ENCODE peak calls at places on chromosome 20, in seven cellular contexts. T, X, J, M, G, U and L are unnamed samples.

GRCh38 chr20:58875541-58876134 is 23.1 kb downstream of the GNAS start:
- DNase-seq in T (no peak), X (no peak), J (no peak), M (no peak), G (no peak), U (no peak), L (no peak)

GRCh38 chr20:31923388-31924271 is 28.2 kb downstream of the PDRG1 start:
- DNase-seq in T (no peak), X (no peak), J (peak), M (no peak), G (no peak), U (peak), L (no peak)

GRCh38 chr20:63322146-63322922 is 29.3 kb downstream of the COL20A1 start:
- DNase-seq in T (no peak), X (no peak), J (peak), M (peak), G (no peak), U (no peak), L (peak)

GRCh38 chr20:55160996-55161395 is 685.6 kb downstream of the DOK5 start:
- DNase-seq in T (no peak), X (no peak), J (no peak), M (no peak), G (no peak), U (no peak), L (no peak)

GRCh38 chr20:54234991-54235390 is 27.1 kb downstream of the PFDN4 start:
- DNase-seq in T (no peak), X (no peak), J (no peak), M (no peak), G (no peak), U (no peak), L (no peak)

GRCh38 chr20:57714409-57715267 is 4.8 kb upstream of the PMEPA1 start:
- DNase-seq in T (no peak), X (no peak), J (no peak), M (no peak), G (no peak), U (no peak), L (no peak)

GRCh38 chr20:32252189-32252588 is 25.3 kb upstream of the KIF3B start:
- DNase-seq in T (no peak), X (no peak), J (no peak), M (no peak), G (no peak), U (no peak), L (no peak)

GRCh38 chr20:63132131-63132714 is 83.7 kb downstream of the YTHDF1 start:
- DNase-seq in T (peak), X (no peak), J (no peak), M (no peak), G (no peak), U (peak), L (peak)

GRCh38 chr20:59817406-59817805 is 116.0 kb downstream of the SYCP2 start:
- DNase-seq in T (no peak), X (no peak), J (no peak), M (no peak), G (no peak), U (no peak), L (no peak)

GRCh38 chr20:60959971-60960370 is 292.1 kb upstream of the CDH4 start:
- DNase-seq in T (no peak), X (no peak), J (no peak), M (no peak), G (no peak), U (no peak), L (no peak)

GRCh38 chr20:48649104-48649626 is 178.6 kb downstream of the PREX1 start:
- DNase-seq in T (no peak), X (no peak), J (no peak), M (no peak), G (no peak), U (no peak), L (no peak)

GRCh38 chr20:58457083-58457680 is 58.0 kb downstream of the APCDD1L start:
- DNase-seq in T (no peak), X (peak), J (peak), M (no peak), G (no peak), U (no peak), L (no peak)

GRCh38 chr20:50379049-50379990 is 130.9 kb upstream of the PTPN1 start:
- DNase-seq in T (peak), X (peak), J (peak), M (peak), G (no peak), U (no peak), L (peak)

GRCh38 chr20:17934141-17934862 is 34.3 kb downstream of the SNX5 start:
- DNase-seq in T (no peak), X (no peak), J (no peak), M (no peak), G (no peak), U (peak), L (no peak)

GRCh38 chr20:12679456-12679855 is 329.3 kb upstream of the SPTLC3 start:
- DNase-seq in T (no peak), X (no peak), J (no peak), M (no peak), G (no peak), U (no peak), L (no peak)

GRCh38 chr20:58112017-58112781 is 116.3 kb downstream of the ANKRD60 start:
- DNase-seq in T (no peak), X (no peak), J (no peak), M (no peak), G (no peak), U (no peak), L (no peak)

GRCh38 chr20:44598413-44599290 is 16.3 kb downstream of the PKIG start:
- DNase-seq in T (no peak), X (no peak), J (no peak), M (no peak), G (no peak), U (no peak), L (no peak)
- TF ChIP-seq CTCF in T (peak), X (no peak), J (peak), M (no peak), G (no peak), U (no peak), L (peak)

GRCh38 chr20:11030351-11030750 is 356.6 kb upstream of the JAG1 start:
- DNase-seq in T (no peak), X (no peak), J (no peak), M (no peak), G (no peak), U (no peak), L (no peak)

GRCh38 chr20:11034025-11034424 is 360.2 kb upstream of the JAG1 start:
- DNase-seq in T (no peak), X (no peak), J (no peak), M (no peak), G (no peak), U (no peak), L (no peak)

GRCh38 chr20:11035211-11035610 is 361.4 kb upstream of the JAG1 start:
- DNase-seq in T (no peak), X (no peak), J (no peak), M (no peak), G (no peak), U (no peak), L (no peak)

GRCh38 chr20:11031300-11031699 is 357.5 kb upstream of the JAG1 start:
- DNase-seq in T (no peak), X (no peak), J (no peak), M (no peak), G (no peak), U (no peak), L (no peak)

DNA sequence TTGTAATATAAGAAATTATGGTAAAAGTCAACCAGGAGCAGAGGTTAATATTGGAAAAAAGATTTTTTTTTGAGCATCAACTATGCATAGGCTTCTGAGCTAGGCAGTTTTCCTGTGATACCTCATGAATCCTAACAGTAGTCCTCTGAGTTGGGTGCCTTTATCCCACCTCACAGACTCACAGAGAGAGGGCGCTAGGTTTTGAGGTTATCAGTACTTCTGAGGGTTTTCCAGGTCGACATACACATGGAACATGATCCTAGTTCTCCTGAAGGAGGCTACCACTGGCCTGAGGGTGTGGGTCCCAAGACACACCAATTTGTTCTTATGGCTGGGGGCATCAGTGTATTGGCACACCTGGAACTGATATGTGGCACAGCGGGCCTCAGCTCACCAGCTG is 358.8 kb upstream of the JAG1 start:
- DNase-seq in T (no peak), X (no peak), J (no peak), M (no peak), G (no peak), U (no peak), L (no peak)
- TF ChIP-seq CTCF in T (no peak), X (no peak), J (no peak), M (no peak), G (no peak), U (no peak), L (no peak)

DNA sequence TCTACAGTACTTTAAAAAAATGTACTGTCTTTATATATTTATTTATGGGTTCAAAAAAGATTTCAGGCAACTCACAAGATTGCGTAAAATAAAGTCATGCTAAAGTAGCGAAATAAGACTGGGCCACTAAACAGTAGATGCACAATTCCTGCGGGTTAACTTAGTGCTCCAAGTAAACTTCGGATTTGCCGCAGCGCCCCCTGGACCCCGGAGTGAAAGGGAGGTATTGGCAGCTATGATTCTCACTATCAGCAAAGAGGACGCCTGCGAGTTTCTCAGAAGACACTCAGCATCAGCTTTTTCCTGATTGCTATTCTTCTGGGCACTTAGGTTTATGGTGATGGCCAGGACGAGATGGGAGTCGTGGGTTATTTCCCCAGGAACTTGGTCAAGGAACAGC is 1.4 kb downstream of the OTOR start:
- DNase-seq in T (no peak), X (no peak), J (peak), M (no peak), G (no peak), U (peak), L (no peak)
- TF ChIP-seq CTCF in T (no peak), X (peak), J (peak), M (no peak), G (no peak), U (peak), L (no peak)

GRCh38 chr20:19758888-19759331 is 852 bp downstream of the RIN2 start:
- DNase-seq in T (peak), X (no peak), J (no peak), M (peak), G (no peak), U (peak), L (peak)

GRCh38 chr20:19756756-19757486 is 1.1 kb upstream of the RIN2 start:
- DNase-seq in T (no peak), X (no peak), J (no peak), M (no peak), G (no peak), U (no peak), L (no peak)

GRCh38 chr20:19760371-19760721 is 2.3 kb downstream of the RIN2 start:
- DNase-seq in T (no peak), X (no peak), J (no peak), M (no peak), G (no peak), U (no peak), L (no peak)

GRCh38 chr20:19757487-19757972 is 528 bp upstream of the RIN2 start:
- DNase-seq in T (peak), X (no peak), J (no peak), M (peak), G (no peak), U (peak), L (no peak)

GRCh38 chr20:19757973-19758887 is at the start of gene RIN2:
- DNase-seq in T (peak), X (peak), J (peak), M (peak), G (no peak), U (peak), L (peak)
- TF ChIP-seq CTCF in T (no peak), X (no peak), J (no peak), M (no peak), G (no peak), U (no peak), L (no peak)

DNA sequence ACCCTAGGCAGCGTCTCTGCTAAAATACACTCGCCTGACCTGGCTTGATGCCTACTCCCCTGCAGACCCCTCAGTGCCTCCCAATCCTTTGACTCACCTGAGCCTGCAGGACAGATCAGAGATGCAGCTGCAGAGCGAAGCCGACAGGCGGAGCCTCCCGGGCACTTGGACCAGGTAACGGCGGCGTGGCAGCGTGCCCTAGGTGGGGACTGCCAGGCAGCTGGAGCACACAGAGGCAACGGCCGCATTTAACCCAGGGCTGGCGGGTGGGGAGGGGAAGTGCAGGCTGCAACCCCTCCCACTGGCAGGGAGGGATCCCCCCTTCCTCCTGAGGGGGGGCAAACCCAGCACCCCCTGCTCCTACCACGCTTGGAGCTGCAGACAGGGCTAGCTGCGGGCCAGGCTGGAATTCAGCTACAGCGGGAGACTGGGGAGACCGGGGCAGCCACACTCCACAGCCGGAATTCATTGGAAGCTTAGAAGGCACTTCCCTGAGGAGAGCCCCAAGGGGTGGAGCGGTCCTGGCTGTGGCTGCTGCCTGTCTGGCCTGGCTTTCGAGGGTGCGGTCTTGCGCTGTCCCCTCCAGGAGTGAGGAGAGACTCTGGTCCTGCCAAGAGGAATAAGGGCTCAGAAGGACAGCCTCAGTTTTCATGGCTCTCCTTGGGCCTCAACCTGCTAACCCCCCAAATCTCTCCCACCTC is at the start of gene MATN4:
- DNase-seq in T (no peak), X (no peak), J (no peak), M (no peak), G (no peak), U (no peak), L (no peak)
- TF ChIP-seq CTCF in T (peak), X (no peak), J (no peak), M (no peak), G (no peak), U (no peak), L (no peak)

DNA sequence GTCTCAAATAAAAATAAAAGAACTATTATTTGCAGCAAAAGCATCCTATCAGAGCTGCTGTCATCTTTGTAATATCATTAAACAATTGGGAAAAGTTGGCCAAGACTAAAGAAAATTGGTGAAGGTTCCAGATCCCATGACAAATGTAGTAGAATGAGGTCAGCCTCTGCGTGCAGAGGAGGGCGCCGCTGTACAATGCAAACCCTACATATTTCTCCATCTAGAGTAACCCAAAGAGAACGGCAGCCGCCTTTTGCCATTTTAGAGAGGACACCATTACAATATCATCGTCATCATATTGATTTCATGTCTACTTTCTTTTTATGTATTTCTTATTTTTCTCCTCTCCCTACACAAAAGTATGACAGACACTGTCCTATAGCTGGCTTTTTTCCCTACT is 59.5 kb downstream of the ZMYND8 start:
- DNase-seq in T (no peak), X (no peak), J (no peak), M (peak), G (no peak), U (no peak), L (no peak)
- TF ChIP-seq CTCF in T (no peak), X (no peak), J (peak), M (peak), G (no peak), U (no peak), L (no peak)

GRCh38 chr20:38241201-38241600 is 19.3 kb downstream of the KIAA1755 start:
- DNase-seq in T (no peak), X (no peak), J (no peak), M (no peak), G (no peak), U (no peak), L (no peak)
- TF ChIP-seq CTCF in T (no peak), X (no peak), J (no peak), M (no peak), G (no peak), U (no peak), L (no peak)

DNA sequence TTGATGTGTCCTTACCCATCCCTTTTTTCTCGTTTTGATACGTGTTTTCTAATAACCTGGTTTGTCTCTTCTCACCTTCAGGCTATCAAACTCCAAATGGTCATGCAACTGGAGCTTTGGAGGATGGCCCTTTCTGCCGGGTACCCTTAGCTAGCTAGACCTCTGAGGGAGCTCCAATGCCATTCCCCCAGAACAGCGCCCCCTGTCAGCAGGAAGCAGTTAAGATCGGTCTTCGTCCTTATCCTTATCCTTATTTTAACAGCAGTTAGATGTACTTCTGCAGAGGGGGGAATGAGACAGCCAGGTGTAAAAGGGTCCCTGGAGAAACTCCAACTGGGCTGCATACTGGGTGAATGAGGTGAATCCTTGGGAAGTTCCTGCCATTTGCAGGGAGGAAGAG is 37.2 kb downstream of the SEL1L2 start:
- DNase-seq in T (no peak), X (no peak), J (no peak), M (no peak), G (no peak), U (peak), L (no peak)
- TF ChIP-seq CTCF in T (no peak), X (peak), J (peak), M (no peak), G (no peak), U (peak), L (no peak)